ENCODE peak calls at places on chromosomes 7 and 10, in eight cellular contexts. U is GM23338, H is IMR-90, R is transverse colon, W is PC-3, X is lower lobe of right lung, E is hepatocyte, V is ovary. N is an unnamed sample. For H3K4me1, the result is how much of the 10 kb centered on the place peaks cover.

GRCh38 chr7:32163141-32163806 is 93.1 kb upstream of the PDE1C start:
- DNase-seq in H (peak), V (no peak), U (no peak), W (peak), R (peak), E (no peak), X (no peak), N (peak)

GRCh38 chr7:8761731-8762130 is 328.3 kb downstream of the NXPH1 start:
- DNase-seq in X (no peak), V (no peak), R (no peak), H (no peak), U (no peak), W (no peak), E (no peak), N (no peak)

GRCh38 chr10:103852856-103853255 is 2.5 kb downstream of the SH3PXD2A start:
- DNase-seq in E (no peak), W (no peak), V (no peak), R (no peak), X (no peak), U (no peak), H (peak), N (no peak)

GRCh38 chr7:134637934-134638719 is 8.5 kb upstream of the BPGM start:
- DNase-seq in W (peak), R (no peak), V (no peak), X (no peak), E (no peak), H (peak), U (no peak), N (no peak)

GRCh38 chr7:34718867-34719266 is 60.8 kb downstream of the NPSR1 start:
- DNase-seq in U (no peak), X (no peak), W (no peak), E (no peak), R (no peak), H (no peak), V (no peak), N (no peak)

GRCh38 chr7:149720372-149721083 is 52.9 kb downstream of the ZNF467 start:
- DNase-seq in V (no peak), R (no peak), U (no peak), E (peak), H (no peak), W (no peak), X (no peak), N (peak)

GRCh38 chr10:31426425-31426824 is 107.4 kb downstream of the ZEB1 start:
- DNase-seq in H (peak), R (no peak), V (no peak), X (no peak), U (no peak), W (peak), E (peak), N (no peak)

GRCh38 chr7:525740-526139 is 6.1 kb upstream of the PDGFA start:
- DNase-seq in W (peak), R (no peak), V (no peak), H (no peak), E (no peak), U (no peak), X (no peak), N (no peak)

GRCh38 chr10:35684625-35685024 is 42.5 kb upstream of the FZD8 start:
- DNase-seq in W (no peak), U (peak), R (no peak), V (no peak), X (no peak), H (no peak), E (no peak), N (no peak)

GRCh38 chr10:24820616-24821015 is 96.9 kb upstream of the ARHGAP21 start:
- DNase-seq in V (no peak), X (no peak), R (no peak), W (peak), U (no peak), H (no peak), E (no peak), N (no peak)

GRCh38 chr10:43039629-43040481 is 37.0 kb upstream of the RET start:
- DNase-seq in X (peak), V (no peak), R (no peak), W (no peak), E (no peak), H (no peak), U (no peak), N (no peak)

GRCh38 chr10:3737811-3738311 is 47.1 kb downstream of the KLF6 start:
- DNase-seq in V (no peak), R (no peak), X (no peak), E (no peak), U (no peak), H (no peak), W (no peak), N (no peak)

GRCh38 chr7:82678716-82679115 is 235.1 kb upstream of the CACNA2D1 start:
- DNase-seq in H (no peak), E (no peak), W (no peak), V (no peak), X (no peak), U (no peak), R (no peak), N (no peak)

GRCh38 chr7:134777908-134778580 is 1.4 kb upstream of the CALD1 start:
- DNase-seq in V (no peak), U (no peak), X (no peak), W (no peak), H (no peak), E (no peak), R (no peak), N (no peak)

GRCh38 chr10:91632671-91633550 is at the start of gene PPP1R3C:
- DNase-seq in V (peak), X (peak), U (peak), W (no peak), H (peak), E (peak), R (peak), N (peak)

GRCh38 chr7:67311901-67312300 is 315.3 kb downstream of the TYW1 start:
- DNase-seq in X (no peak), U (no peak), H (peak), W (peak), R (no peak), E (no peak), V (no peak), N (no peak)

GRCh38 chr7:37342170-37342569 is 106.5 kb downstream of the ELMO1 start:
- DNase-seq in U (no peak), E (no peak), R (no peak), H (no peak), W (no peak), V (no peak), X (no peak), N (no peak)

GRCh38 chr7:37341033-37341630 is 107.5 kb downstream of the ELMO1 start:
- DNase-seq in W (no peak), R (no peak), U (no peak), E (no peak), H (no peak), X (no peak), V (no peak), N (no peak)

GRCh38 chr7:37346761-37347160 is 101.9 kb downstream of the ELMO1 start:
- DNase-seq in U (no peak), R (no peak), X (no peak), V (no peak), E (no peak), H (no peak), W (no peak), N (no peak)

GRCh38 chr7:37344886-37345579 is 103.6 kb downstream of the ELMO1 start:
- DNase-seq in H (no peak), U (no peak), V (no peak), X (no peak), E (no peak), W (no peak), R (no peak), N (no peak)

DNA sequence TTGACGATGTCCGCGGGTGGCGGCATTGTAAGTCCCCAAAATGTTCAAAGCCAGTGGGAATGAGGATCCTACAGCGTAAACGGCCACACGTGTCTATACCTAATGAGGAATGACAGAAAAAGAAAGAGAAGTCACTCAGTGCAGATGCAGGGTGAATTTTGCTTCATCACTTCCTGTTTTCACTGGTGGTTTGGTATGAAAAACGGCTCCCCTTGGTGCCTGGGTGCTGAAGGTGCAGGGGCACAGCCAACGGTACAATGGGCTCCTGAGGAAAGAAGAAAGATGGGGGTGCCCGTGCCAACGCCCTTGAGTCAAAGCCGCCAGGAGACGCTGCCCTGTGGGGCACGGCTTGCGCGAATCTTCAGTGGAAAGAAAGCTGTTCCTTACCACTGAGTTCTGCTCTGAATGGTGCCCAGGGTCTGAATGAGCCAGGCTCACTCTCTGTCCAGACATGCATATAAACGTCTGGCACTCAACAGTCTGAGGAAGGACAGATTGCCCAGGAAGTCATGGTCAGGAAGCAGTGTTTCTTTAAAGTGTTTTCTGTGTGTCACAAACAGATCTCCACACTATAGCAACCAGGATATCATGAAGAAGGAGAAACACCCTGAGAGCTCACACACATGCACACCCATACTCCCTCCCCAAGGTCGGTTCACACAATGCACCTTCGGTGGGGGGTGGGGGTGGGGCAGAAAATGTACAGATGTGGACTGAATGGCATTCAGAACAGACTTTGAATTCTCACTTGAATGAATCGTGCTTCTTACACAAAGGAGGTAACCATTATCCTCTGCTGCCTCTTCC is 105.8 kb downstream of the ELMO1 start:
- DNase-seq in W (no peak), V (no peak), H (no peak), R (peak), E (no peak), U (no peak), X (peak), N (no peak)
- TF ChIP-seq CTCF in W (no peak), V (no peak), H (no peak), R (no peak), E (no peak), U (no peak), X (peak), N (no peak)

DNA sequence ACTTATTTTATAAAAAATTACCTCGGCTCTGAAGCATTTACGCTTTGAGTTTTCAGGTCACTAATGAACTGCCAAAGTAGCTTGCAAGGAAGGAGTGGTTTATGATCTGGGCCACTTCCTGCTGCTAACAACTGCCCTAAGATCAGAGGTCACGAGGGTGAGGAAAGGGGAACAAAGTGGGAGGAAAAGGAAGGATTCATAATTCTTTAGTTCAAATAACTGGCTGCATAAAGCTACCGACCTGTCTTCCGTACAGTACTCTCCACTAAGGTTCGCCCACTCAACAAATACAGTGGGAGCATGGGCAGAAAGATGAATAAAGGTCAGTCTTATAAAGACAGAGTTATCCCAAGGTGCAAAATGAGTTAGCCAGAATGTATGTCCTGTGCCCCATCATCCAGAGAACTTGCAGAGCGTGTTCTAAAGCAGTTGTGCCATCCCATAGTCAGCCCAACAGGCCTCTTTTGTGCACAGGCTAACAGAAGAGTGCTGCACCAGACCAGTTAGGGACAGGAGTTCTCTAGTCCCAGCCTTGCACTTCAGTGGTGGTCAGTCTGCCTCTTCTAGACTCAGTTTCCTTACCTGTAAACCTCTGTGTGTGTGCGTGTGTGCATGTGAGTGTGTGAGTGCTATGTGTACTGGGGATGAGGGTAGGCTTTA is 65.9 kb downstream of the CREB3L2 start:
- DNase-seq in X (no peak), R (peak), U (no peak), E (no peak), V (no peak), W (no peak), H (no peak), N (no peak)
- H3K4me1 ChIP-seq in X (half or more), R (under half), U (under half), E (under half), V (under half), W (under half), H (under half), N (half or more)

GRCh38 chr10:11163990-11164805 is 146.5 kb downstream of the CELF2 start:
- DNase-seq in U (no peak), W (no peak), V (no peak), H (no peak), R (no peak), E (no peak), X (no peak), N (peak)
- H3K27ac ChIP-seq in U (no peak), W (no peak), V (no peak), H (no peak), R (peak), E (no peak), X (peak), N (peak)

GRCh38 chr10:92757720-92758119 is 68.0 kb downstream of the HHEX start:
- DNase-seq in W (no peak), X (no peak), V (no peak), U (no peak), R (no peak), E (no peak), H (no peak), N (no peak)

GRCh38 chr10:92756233-92757065 is 66.7 kb downstream of the HHEX start:
- DNase-seq in W (no peak), E (no peak), R (peak), U (no peak), H (peak), X (no peak), V (no peak), N (no peak)

GRCh38 chr10:92755725-92756124 is 66.0 kb downstream of the HHEX start:
- DNase-seq in V (no peak), X (no peak), H (no peak), R (no peak), W (no peak), E (no peak), U (no peak), N (no peak)

GRCh38 chr10:92758594-92758993 is 68.8 kb downstream of the HHEX start:
- DNase-seq in E (no peak), R (no peak), W (no peak), U (no peak), V (no peak), H (no peak), X (no peak), N (no peak)

DNA sequence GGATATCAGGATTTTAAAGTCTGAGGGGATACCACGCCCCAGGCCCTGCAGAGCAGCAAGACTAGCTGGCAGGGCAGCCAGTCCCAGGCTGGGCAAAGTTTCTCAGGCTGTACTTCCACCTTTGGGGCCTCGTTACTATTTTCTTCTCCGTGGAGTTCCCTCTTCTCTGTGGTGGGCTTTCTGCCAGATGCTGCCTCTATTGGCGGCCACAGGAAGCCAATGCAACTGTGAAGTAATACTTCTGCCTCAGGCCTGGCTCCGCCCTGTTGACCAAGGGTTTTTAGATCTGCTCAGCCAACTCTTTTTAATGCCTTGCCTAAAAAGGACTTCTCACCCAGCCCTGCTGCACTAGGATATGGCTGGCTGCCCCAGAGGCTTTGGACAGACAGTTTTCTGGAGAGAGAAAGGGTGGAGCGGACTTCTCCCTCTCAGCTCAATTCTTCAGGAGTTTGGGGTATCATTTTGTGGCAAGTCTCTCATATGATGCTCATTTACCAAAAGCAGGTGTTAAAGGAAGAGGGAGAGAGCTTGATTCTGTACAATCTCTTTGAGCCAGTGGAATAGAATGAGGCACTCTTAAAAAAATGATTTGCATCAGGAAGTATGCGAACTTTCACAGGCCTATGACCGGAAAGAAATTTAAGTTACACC is 67.4 kb downstream of the HHEX start:
- DNase-seq in V (peak), U (peak), H (peak), X (peak), E (peak), R (peak), W (peak), N (peak)
- TF ChIP-seq CTCF in V (no peak), U (peak), H (peak), X (peak), E (no peak), R (no peak), W (no peak), N (peak)

DNA sequence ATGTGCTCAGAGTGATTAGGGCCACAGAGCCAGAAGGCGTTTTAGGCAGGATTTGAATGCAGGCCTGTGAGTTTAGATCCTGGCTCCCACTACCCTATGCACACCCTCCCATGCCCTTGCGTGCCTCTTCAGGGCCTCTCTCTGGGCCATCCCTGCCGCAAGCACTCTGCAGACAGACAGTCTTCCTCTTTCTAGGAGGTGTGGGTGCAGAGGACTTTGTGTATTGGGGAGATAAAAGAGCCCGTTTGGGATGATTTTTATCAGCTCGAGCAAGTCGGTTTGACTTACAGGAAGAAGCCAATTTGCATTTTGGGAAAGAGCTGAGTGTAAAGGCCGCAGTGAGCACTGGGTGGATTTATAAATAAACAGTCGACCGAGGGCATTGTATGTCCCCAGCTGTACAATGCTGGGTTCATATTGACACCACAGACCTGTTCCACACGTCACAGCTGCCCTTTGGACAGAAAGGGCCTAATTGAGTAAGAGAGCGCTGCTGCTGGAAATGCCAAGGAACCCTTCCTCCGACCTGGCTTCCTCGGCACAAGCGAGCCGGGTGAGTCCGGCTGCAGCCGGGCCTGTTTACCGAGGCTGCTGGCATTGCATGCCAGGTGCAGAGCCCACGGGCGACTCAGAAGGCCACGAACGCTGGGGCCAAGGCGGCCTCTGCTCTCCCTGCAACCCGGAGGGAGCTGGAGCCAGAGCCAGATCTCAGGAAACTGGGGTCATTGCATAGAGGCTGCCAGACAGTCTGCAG is 25.1 kb downstream of the ZMIZ1 start:
- DNase-seq in V (no peak), W (peak), H (peak), U (peak), R (peak), X (peak), E (peak), N (no peak)
- H3K4me1 ChIP-seq in V (under half), W (under half), H (half or more), U (under half), R (half or more), X (half or more), E (under half), N (half or more)

GRCh38 chr10:121539757-121540156 is 58.5 kb downstream of the FGFR2 start:
- DNase-seq in U (no peak), W (no peak), E (no peak), H (no peak), R (no peak), X (no peak), V (no peak), N (no peak)

GRCh38 chr10:121541450-121541849 is 56.8 kb downstream of the FGFR2 start:
- DNase-seq in H (no peak), U (peak), X (no peak), V (no peak), W (no peak), R (no peak), E (no peak), N (no peak)

GRCh38 chr10:121544301-121544869 is 53.9 kb downstream of the FGFR2 start:
- DNase-seq in R (no peak), H (no peak), E (no peak), W (no peak), X (no peak), V (no peak), U (no peak), N (no peak)

GRCh38 chr10:121540773-121541395 is 57.4 kb downstream of the FGFR2 start:
- DNase-seq in X (no peak), E (no peak), U (no peak), W (no peak), V (no peak), H (no peak), R (no peak), N (no peak)

GRCh38 chr10:121543545-121543944 is 54.7 kb downstream of the FGFR2 start:
- DNase-seq in X (no peak), E (peak), U (no peak), W (no peak), R (no peak), H (no peak), V (no peak), N (no peak)
- H3K27ac ChIP-seq in X (no peak), E (peak), U (peak), W (no peak), R (no peak), H (no peak), V (no peak), N (no peak)

GRCh38 chr7:99493823-99494222 is 6.3 kb downstream of the ZNF394 start:
- DNase-seq in V (no peak), H (no peak), R (no peak), W (no peak), E (no peak), U (no peak), X (no peak), N (no peak)
- TF ChIP-seq CTCF in V (no peak), H (no peak), R (no peak), W (no peak), E (no peak), U (no peak), X (no peak), N (no peak)

GRCh38 chr10:5627486-5628044 is 38.8 kb downstream of the ASB13 start:
- DNase-seq in X (no peak), H (no peak), E (no peak), R (no peak), V (no peak), W (no peak), U (no peak), N (no peak)
- H3K4me1 ChIP-seq in X (under half), H (under half), E (under half), R (under half), V (under half), W (under half), U (under half), N (under half)

GRCh38 chr10:129648866-129649265 is 181.8 kb downstream of the MGMT start:
- DNase-seq in H (no peak), V (no peak), X (no peak), U (no peak), R (no peak), W (no peak), E (no peak), N (no peak)
- H3K27ac ChIP-seq in H (no peak), V (no peak), X (no peak), U (no peak), R (no peak), W (no peak), E (no peak), N (no peak)

GRCh38 chr7:103573479-103574058 is 127.6 kb upstream of the SLC26A5 start:
- DNase-seq in W (peak), H (peak), X (no peak), R (no peak), V (no peak), U (peak), E (peak), N (no peak)
- TF ChIP-seq CTCF in W (peak), H (peak), X (peak), R (peak), V (no peak), U (peak), E (peak), N (peak)